ENCODE peak calls at places on chromosomes 6 and 20, in four cellular contexts. E is left lung, C is HCT116, G is endothelial cell of umbilical vein. M is an unnamed sample. For H3K4me1, the result is how much of the 10 kb centered on the place peaks cover.

GRCh38 chr6:137147195-137147594 is 26.2 kb downstream of the IL22RA2 start:
- DNase-seq in C (no peak), G (no peak), E (no peak), M (no peak)

GRCh38 chr20:2301164-2301622 is 5.4 kb downstream of the TGM3 start:
- DNase-seq in C (no peak), E (peak), G (no peak), M (peak)

GRCh38 chr6:72788188-72788587 is 166.3 kb downstream of the KCNQ5 start:
- DNase-seq in C (no peak), G (no peak), E (no peak), M (peak)

GRCh38 chr20:41480054-41480770 is 113.6 kb upstream of the EMILIN3 start:
- DNase-seq in C (no peak), G (peak), E (no peak), M (peak)

GRCh38 chr6:109336221-109336955 is 45.9 kb downstream of the CD164 start:
- DNase-seq in C (peak), E (peak), G (peak), M (peak)

GRCh38 chr6:84528201-84528600 is 236.2 kb downstream of the TBX18 start:
- DNase-seq in G (no peak), E (no peak), C (no peak), M (no peak)

GRCh38 chr6:158002951-158003853 is 21.5 kb downstream of the SYNJ2 start:
- DNase-seq in E (peak), C (no peak), G (peak), M (peak)

GRCh38 chr6:24495516-24495847 is 713 bp downstream of the ALDH5A1 start:
- DNase-seq in E (peak), G (no peak), C (peak), M (peak)

GRCh38 chr20:57301026-57301425 is 28.6 kb upstream of the SPO11 start:
- DNase-seq in G (no peak), C (no peak), E (no peak), M (no peak)

GRCh38 chr20:24766143-24766527 is 182.9 kb upstream of the CST7 start:
- DNase-seq in G (no peak), C (no peak), E (no peak), M (no peak)

GRCh38 chr6:124857746-124858145 is 104.5 kb upstream of the RNF217 start:
- DNase-seq in C (no peak), G (no peak), E (no peak), M (no peak)

GRCh38 chr20:24981750-24982149 is 10.8 kb downstream of the APMAP start:
- DNase-seq in G (no peak), E (peak), C (no peak), M (no peak)

GRCh38 chr20:50513169-50514034 is 3.2 kb downstream of the PTPN1 start:
- DNase-seq in E (no peak), C (no peak), G (peak), M (peak)
- H3K4me1 ChIP-seq in E (half or more), C (under half), G (under half), M (under half)

DNA sequence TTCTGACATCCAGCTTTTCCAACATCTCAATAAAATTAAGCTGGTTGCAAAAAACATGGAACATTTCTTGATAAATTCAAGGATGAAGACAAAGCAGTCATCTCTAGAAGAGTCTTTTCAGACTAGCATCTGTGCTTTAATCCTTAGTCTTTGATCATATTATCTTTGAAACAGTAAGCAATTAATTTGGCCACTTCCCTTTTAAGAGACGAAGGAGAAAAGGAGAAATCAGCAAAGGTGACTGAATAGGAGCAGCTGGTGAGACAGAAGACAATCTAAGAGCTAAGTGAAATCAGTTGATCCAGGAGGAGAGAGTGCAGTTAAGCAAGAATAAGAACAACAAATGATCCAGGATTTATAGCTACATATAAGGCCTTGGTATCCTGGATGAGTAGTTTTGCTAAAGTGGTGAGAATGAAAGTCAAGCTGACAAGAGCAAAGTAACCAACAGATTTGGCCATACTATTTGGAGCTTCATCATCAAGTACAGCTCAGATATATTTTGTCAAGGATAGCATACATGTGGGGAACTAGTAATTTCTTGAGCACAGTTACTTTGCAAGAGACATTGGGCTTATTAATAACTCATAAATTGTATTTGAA is 215.5 kb downstream of the ADGB start:
- DNase-seq in E (no peak), G (no peak), C (no peak), M (peak)
- H3K4me3 ChIP-seq in E (no peak), G (no peak), C (no peak), M (no peak)

DNA sequence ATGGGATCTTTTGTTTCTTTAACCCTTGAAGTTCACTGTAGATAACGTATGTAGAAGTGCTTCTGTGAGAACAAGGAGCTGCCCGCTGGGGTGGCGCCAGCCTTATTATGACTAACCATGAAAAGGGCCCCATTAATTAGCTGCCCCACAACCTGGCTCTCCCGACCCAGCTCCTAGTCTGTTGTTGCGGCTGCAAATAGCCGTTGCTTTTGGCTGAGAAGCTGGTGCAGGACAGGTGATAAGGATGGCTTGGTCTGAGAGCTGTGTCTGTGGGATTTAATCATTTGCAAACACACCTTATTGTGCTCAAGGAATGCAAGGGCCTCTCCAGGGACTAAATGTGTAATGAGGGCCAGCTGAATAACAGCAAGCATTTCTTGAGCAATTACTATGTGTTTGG is 62.3 kb downstream of the DLGAP4 start:
- DNase-seq in E (no peak), C (no peak), G (no peak), M (no peak)
- H3K4me1 ChIP-seq in E (under half), C (under half), G (under half), M (under half)

DNA sequence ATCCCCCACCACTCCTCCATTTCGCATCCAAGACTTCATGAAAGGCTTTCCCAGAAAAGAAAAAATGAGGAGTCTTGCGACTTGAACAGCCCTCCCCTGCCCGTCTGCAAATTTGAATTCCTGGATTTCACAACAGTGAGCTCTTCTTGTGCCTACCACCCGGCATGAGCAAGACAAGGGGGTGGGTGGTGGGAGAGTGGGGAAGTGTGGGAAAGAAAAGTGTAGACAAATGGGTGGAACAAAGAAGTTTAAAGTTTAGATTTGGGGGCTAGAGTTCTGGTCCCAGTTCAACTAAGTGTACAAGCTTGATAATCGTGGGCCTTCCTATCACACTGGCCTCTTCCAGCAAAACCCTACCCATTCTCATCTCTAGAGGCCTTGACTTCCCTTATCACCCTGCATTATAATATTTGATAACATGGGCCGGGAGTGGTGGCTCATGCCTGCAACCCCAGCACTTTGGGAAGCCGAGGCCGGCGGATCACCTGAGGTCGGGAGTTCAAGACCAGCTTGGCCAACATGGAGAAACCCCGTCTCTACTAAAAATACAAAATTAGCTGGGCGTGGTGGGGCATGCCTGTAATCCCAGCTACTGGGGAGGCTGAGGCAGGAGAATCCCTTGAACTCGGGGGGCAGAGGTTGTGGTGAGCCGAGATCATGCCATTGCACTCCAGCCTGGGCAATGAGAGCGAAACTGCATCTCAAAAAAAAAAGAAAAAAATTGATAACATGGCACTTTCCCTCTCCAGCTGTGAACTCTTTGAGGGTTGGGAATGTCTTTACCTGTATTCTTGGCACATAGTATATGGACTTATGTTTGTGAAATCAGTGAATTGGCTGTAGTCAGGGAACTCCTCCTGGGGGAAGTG is 654 bp upstream of the C6orf47 start:
- DNase-seq in E (no peak), C (no peak), G (no peak), M (peak)
- H3K4me3 ChIP-seq in E (peak), C (peak), G (peak), M (peak)

DNA sequence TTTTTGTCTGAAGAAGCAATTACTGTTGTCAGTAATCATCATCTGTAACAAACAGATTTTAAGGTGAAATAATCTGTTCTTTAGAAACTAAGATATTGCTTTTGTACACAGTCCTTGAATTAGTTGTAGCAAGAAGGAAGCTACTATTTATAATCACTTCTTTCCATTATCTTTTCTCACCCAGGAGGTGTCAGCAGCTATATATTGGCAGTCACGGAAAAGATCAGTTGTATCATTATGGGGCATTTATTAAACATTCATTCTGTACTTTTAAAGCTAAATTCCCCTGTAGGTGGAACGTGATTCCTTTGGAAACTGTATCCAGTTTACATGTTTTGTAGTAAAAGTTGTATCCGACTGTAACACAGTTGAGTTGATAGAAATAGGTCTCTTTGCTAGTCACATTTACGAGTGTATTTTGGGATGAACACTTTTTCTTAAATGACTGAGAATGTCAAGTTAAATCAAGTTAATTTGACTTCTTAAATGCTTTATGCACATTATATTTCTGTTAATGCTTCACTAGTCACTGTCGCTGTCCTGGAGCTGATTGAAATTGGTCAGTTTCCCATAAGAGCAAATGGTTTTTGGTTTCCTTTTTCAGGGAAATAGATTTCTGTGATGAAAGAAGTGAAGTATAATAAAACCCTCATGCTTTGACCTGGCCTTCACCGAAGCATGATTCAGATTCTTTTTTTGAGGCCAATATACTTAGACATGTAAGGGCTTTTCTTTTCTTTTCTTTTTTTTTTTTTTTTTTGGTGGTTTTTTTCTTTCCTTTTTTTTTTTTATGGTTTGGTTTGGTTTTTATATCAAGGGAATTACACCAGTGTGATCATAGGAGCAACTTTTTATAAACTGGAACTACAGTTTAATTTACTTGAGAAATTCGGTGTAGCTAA is 5.1 kb downstream of the QKI start:
- DNase-seq in C (no peak), G (peak), E (no peak), M (peak)
- H3K4me1 ChIP-seq in C (under half), G (under half), E (half or more), M (under half)

DNA sequence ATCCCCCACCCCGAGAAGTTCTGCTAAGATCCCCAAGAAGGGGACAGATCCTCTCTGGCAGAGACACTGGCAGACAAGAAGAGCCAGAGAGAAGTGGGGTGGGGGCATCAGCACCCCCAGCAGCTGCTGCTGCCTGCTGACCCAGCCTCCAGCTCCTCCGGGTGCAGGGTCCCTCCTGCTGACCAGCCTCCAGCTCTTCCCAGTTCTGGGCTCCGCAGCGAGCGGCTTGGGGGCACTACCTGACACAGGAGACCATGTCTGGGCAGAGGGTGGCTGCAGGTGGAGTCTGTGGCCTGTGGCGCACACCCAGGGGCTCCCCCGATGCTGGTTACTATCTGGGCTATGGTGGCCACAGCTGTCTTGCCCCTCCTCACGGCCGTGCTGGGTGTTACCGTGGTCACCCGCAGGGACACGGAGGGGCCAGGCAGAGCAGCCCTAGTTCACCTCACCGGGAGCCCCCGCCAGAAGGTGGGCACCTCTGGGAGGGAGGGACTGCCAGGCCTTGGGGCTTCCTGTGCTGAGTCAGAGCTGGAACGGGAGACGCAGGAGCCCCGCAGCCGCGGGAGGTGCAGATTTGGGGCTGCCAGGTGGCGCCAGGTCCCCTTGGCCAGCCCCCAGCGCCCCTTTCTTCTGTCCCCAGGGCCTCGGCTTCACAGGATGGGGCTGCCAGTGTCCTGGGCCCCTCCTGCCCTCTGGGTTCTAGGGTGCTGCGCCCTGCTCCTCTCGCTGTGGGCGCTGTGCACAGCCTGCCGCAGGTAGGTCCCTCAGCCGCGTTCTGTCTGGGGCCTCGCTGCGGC is 627 bp downstream of the LIME1 start:
- DNase-seq in E (no peak), G (no peak), C (no peak), M (no peak)
- H3K4me3 ChIP-seq in E (no peak), G (no peak), C (peak), M (no peak)

GRCh38 chr6:106167105-106167814 is 81.1 kb downstream of the PRDM1 start:
- DNase-seq in C (no peak), E (no peak), G (no peak), M (no peak)
- H3K4me1 ChIP-seq in C (under half), E (under half), G (under half), M (under half)

GRCh38 chr6:136039185-136039584 is 187.7 kb downstream of the PDE7B start:
- DNase-seq in E (no peak), G (peak), C (no peak), M (no peak)
- H3K4me3 ChIP-seq in E (no peak), G (peak), C (no peak), M (peak)

GRCh38 chr6:129138739-129139405 is 255.9 kb downstream of the LAMA2 start:
- DNase-seq in C (no peak), G (no peak), E (no peak), M (no peak)
- H3K4me1 ChIP-seq in C (under half), G (under half), E (under half), M (under half)

DNA sequence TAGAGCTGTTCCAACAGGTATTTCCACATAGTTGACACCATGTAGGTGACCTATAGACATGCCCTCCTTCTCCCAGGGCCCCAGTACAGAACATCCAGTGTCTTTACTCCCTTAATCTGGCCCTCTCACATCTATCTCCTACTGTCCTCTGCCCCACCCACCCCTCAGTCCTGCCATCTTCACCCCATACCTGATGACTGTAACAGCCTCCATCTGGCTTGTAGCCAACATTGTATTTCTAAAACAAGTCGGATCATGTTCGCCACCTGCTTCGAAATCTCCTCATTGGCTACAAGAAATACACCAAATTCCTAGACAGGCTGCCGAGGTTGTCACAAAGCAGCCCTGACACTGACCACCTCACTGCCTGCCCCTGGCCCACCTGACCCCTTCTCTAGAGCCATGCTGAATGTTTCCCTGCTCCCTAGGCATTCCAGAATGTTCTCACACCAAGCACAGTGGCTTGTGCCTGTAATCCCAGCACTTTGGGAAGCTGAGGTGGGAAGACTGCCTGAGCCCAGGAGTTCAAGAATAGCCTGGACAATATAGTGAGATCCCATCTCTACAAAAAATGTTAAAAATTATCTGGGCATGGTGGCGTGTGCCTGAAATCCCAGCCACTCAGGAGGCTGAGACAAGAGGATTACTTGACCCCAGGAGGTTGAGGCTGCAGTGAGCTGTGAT is 6.0 kb downstream of the ZC3H12D start:
- DNase-seq in E (no peak), G (no peak), C (no peak), M (no peak)
- H3K4me3 ChIP-seq in E (no peak), G (no peak), C (no peak), M (no peak)